ENCODE peak calls at places on chromosomes 7 and 10, in ten cellular contexts. K, F, Y, W, E, C, H, O, X and A are unnamed samples.
A peak's percentile ranks its signal among the peaks of the same experiment; 100 is the strongest.

GRCh38 chr7:129951076-129952011 is 1.4 kb downstream of the UBE2H start:
- DNase-seq in K (peak; percentile 33), F (no peak), Y (no peak), W (no peak), E (no peak), C (no peak), H (no peak), O (peak; percentile 26), X (no peak), A (peak; percentile 15)

GRCh38 chr7:79806161-79806734 is 328.4 kb upstream of the GNAI1 start:
- DNase-seq in K (no peak), F (no peak), Y (no peak), W (no peak), E (no peak), C (no peak), H (peak; percentile 1), O (peak; percentile 26), X (no peak), A (peak; percentile 25)

GRCh38 chr10:103764296-103765088 is 90.9 kb downstream of the SH3PXD2A start:
- DNase-seq in K (no peak), F (no peak), Y (no peak), W (no peak), E (no peak), C (no peak), H (no peak), O (no peak), X (no peak), A (no peak)

GRCh38 chr10:636016-636730 is 53.3 kb downstream of the DIP2C start:
- DNase-seq in K (no peak), F (no peak), Y (no peak), W (no peak), E (no peak), C (no peak), H (no peak), O (no peak), X (no peak), A (no peak)

GRCh38 chr7:112058654-112059053 is 147.5 kb downstream of the DOCK4 start:
- DNase-seq in K (no peak), F (no peak), Y (no peak), W (no peak), E (no peak), C (no peak), H (no peak), O (no peak), X (no peak), A (no peak)

GRCh38 chr10:33617381-33617780 is 282.9 kb upstream of the NRP1 start:
- DNase-seq in K (no peak), F (no peak), Y (no peak), W (no peak), E (no peak), C (no peak), H (no peak), O (no peak), X (no peak), A (no peak)

GRCh38 chr10:46520941-46521340 is 35.5 kb downstream of the GPRIN2 start:
- DNase-seq in K (peak; percentile 67), F (no peak), Y (peak; percentile 1), W (no peak), E (no peak), C (no peak), H (peak; percentile 59), O (peak; percentile 73), X (no peak), A (no peak)

GRCh38 chr10:78777466-78778256 is 291.1 kb upstream of the ZMIZ1 start:
- DNase-seq in K (no peak), F (no peak), Y (no peak), W (no peak), E (no peak), C (no peak), H (no peak), O (peak; percentile 64), X (peak; percentile 67), A (no peak)

GRCh38 chr7:92691578-92691977 is 101.4 kb upstream of the FAM133B start:
- DNase-seq in K (no peak), F (no peak), Y (no peak), W (peak; percentile 6), E (peak; percentile 10), C (no peak), H (peak; percentile 62), O (peak; percentile 80), X (no peak), A (peak; percentile 83)

GRCh38 chr7:118352854-118353453 is 128.4 kb downstream of the ANKRD7 start:
- DNase-seq in K (no peak), F (no peak), Y (no peak), W (no peak), E (peak; percentile 2), C (no peak), H (peak; percentile 13), O (peak; percentile 46), X (peak; percentile 0), A (peak; percentile 67)

GRCh38 chr10:125538947-125539649 is 143.9 kb downstream of the TEX36 start:
- DNase-seq in K (no peak), F (no peak), Y (no peak), W (no peak), E (no peak), C (no peak), H (no peak), O (no peak), X (peak; percentile 11), A (peak; percentile 29)

GRCh38 chr7:4633012-4633411 is 49.1 kb upstream of the FOXK1 start:
- DNase-seq in K (no peak), F (no peak), Y (no peak), W (no peak), E (no peak), C (no peak), H (peak; percentile 72), O (peak; percentile 44), X (no peak), A (no peak)

GRCh38 chr7:66399566-66399965 is 194.4 kb downstream of the TPST1 start:
- DNase-seq in K (no peak), F (no peak), Y (no peak), W (no peak), E (no peak), C (no peak), H (no peak), O (no peak), X (no peak), A (peak; percentile 7)

GRCh38 chr7:104126411-104126841 is 81.4 kb downstream of the ORC5 start:
- DNase-seq in K (no peak), F (no peak), Y (no peak), W (no peak), E (no peak), C (no peak), H (no peak), O (peak; percentile 35), X (no peak), A (peak; percentile 16)

GRCh38 chr7:8823486-8823885 is 390.1 kb downstream of the NXPH1 start:
- DNase-seq in K (no peak), F (no peak), Y (no peak), W (no peak), E (no peak), C (no peak), H (no peak), O (no peak), X (no peak), A (no peak)

GRCh38 chr7:82897500-82897899 is 265.2 kb downstream of the PCLO start:
- DNase-seq in K (no peak), F (no peak), Y (no peak), W (no peak), E (no peak), C (no peak), H (no peak), O (no peak), X (no peak), A (no peak)

GRCh38 chr7:144659211-144659610 is 176.6 kb downstream of the TPK1 start:
- DNase-seq in K (no peak), F (no peak), Y (no peak), W (no peak), E (no peak), C (no peak), H (no peak), O (no peak), X (no peak), A (no peak)

GRCh38 chr10:5509691-5510090 is 10.3 kb upstream of the CALML5 start:
- DNase-seq in K (peak; percentile 65), F (no peak), Y (no peak), W (no peak), E (no peak), C (no peak), H (no peak), O (no peak), X (no peak), A (no peak)

GRCh38 chr10:8794860-8795259 is 740.4 kb downstream of the GATA3 start:
- DNase-seq in K (no peak), F (no peak), Y (peak; percentile 4), W (no peak), E (no peak), C (no peak), H (no peak), O (no peak), X (no peak), A (no peak)

GRCh38 chr10:71772832-71773220 is 494 bp downstream of the VSIR start:
- DNase-seq in K (peak; percentile 72), F (no peak), Y (no peak), W (no peak), E (no peak), C (no peak), H (no peak), O (no peak), X (no peak), A (no peak)

GRCh38 chr10:94546616-94547175 is 1.1 kb downstream of the HELLS start:
- DNase-seq in K (no peak), F (no peak), Y (no peak), W (no peak), E (peak; percentile 20), C (no peak), H (no peak), O (peak; percentile 14), X (no peak), A (peak; percentile 13)

GRCh38 chr10:21764790-21765189 is 230.8 kb downstream of the MLLT10 start:
- DNase-seq in K (no peak), F (no peak), Y (no peak), W (no peak), E (no peak), C (no peak), H (no peak), O (no peak), X (no peak), A (no peak)

GRCh38 chr7:99102809-99103690 is 40.9 kb downstream of the SMURF1 start:
- DNase-seq in K (no peak), F (no peak), Y (peak; percentile 63), W (no peak), E (no peak), C (peak; percentile 8), H (peak; percentile 76), O (peak; percentile 67), X (no peak), A (peak; percentile 41)

GRCh38 chr10:46283945-46284285 is 2.9 kb upstream of the ANTXRL start:
- DNase-seq in K (no peak), F (no peak), Y (peak; percentile 1), W (no peak), E (no peak), C (no peak), H (no peak), O (no peak), X (no peak), A (no peak)

GRCh38 chr7:131329176-131329570 is 1.5 kb downstream of the MKLN1 start:
- DNase-seq in K (no peak), F (no peak), Y (no peak), W (no peak), E (no peak), C (no peak), H (no peak), O (peak; percentile 9), X (no peak), A (no peak)

GRCh38 chr10:23151071-23151470 is 41.0 kb upstream of the PTF1A start:
- DNase-seq in K (no peak), F (no peak), Y (no peak), W (no peak), E (no peak), C (no peak), H (no peak), O (no peak), X (no peak), A (no peak)

GRCh38 chr10:47458466-47459154 is 25.3 kb downstream of the ANXA8 start:
- DNase-seq in K (no peak), F (no peak), Y (no peak), W (no peak), E (no peak), C (no peak), H (peak; percentile 75), O (peak; percentile 82), X (no peak), A (no peak)

GRCh38 chr10:69618746-69619145 is 11.3 kb upstream of the FAM241B start:
- DNase-seq in K (no peak), F (no peak), Y (no peak), W (no peak), E (no peak), C (no peak), H (no peak), O (no peak), X (no peak), A (no peak)